ENCODE peak calls at places on chromosomes 4 and X, in nine cellular contexts. Z, C, D, J, U, P, B, M and V are unnamed samples.

GRCh38 chr4:183330841-183331240 is 8.6 kb upstream of the CLDN24 start:
- DNase-seq in U (no peak), Z (no peak), C (no peak), J (no peak), P (no peak), B (no peak), D (no peak), M (no peak), V (no peak)

GRCh38 chrX:103404225-103405008 is 28.1 kb downstream of the BEX3 start:
- DNase-seq in B (peak; percentile 91), M (peak; percentile 50), Z (no peak), U (peak; percentile 15), D (peak; percentile 29), J (peak; percentile 82), C (no peak), P (peak; percentile 62), V (peak; percentile 87)

GRCh38 chr4:7539659-7540058 is 104.9 kb upstream of the PSAPL1 start:
- DNase-seq in M (no peak), Z (peak; percentile 4), U (no peak), D (no peak), P (no peak), J (no peak), B (peak; percentile 4), C (no peak), V (no peak)

GRCh38 chrX:52346462-52347165 is 22.2 kb upstream of the XAGE2 start:
- DNase-seq in C (no peak), Z (no peak), U (no peak), B (no peak), D (no peak), M (no peak), P (no peak), J (no peak), V (no peak)

GRCh38 chr4:158826882-158827281 is 58.1 kb downstream of the FNIP2 start:
- DNase-seq in U (no peak), J (no peak), C (no peak), Z (no peak), M (no peak), P (peak; percentile 86), D (no peak), B (no peak), V (no peak)

GRCh38 chr4:7375427-7375826 is 59.3 kb downstream of the PSAPL1 start:
- DNase-seq in J (no peak), C (no peak), P (no peak), U (no peak), Z (no peak), B (peak; percentile 2), D (no peak), M (no peak), V (no peak)

GRCh38 chr4:123816462-123816861 is 419.9 kb downstream of the SPRY1 start:
- DNase-seq in U (no peak), P (no peak), D (no peak), M (no peak), C (no peak), B (no peak), Z (no peak), J (no peak), V (no peak)

GRCh38 chrX:81215685-81216084 is 13.8 kb downstream of the SH3BGRL start:
- DNase-seq in U (no peak), P (no peak), B (no peak), D (no peak), C (no peak), J (no peak), Z (no peak), M (no peak), V (no peak)

GRCh38 chrX:136310411-136310810 is 9.6 kb downstream of the ADGRG4 start:
- DNase-seq in U (no peak), C (no peak), J (no peak), B (no peak), D (no peak), M (no peak), Z (no peak), P (no peak), V (no peak)

GRCh38 chr4:168560184-168560834 is 63.5 kb downstream of the PALLD start:
- DNase-seq in P (peak; percentile 27), C (no peak), U (no peak), D (no peak), Z (no peak), M (no peak), J (no peak), B (peak; percentile 57), V (no peak)

GRCh38 chr4:176949022-176949421 is 156.3 kb upstream of the VEGFC start:
- DNase-seq in D (no peak), M (no peak), B (peak; percentile 98), Z (no peak), P (no peak), U (no peak), J (no peak), C (no peak), V (no peak)

GRCh38 chr4:101218346-101218745 is 129.0 kb downstream of the PPP3CA start:
- DNase-seq in B (no peak), U (no peak), M (no peak), P (no peak), D (no peak), Z (no peak), C (no peak), J (no peak), V (no peak)

GRCh38 chr4:33411182-33411581 is 2691.0 kb downstream of the PCDH7 start:
- DNase-seq in Z (peak; percentile 67), D (no peak), J (no peak), B (peak; percentile 17), M (no peak), U (no peak), P (no peak), C (no peak), V (no peak)

GRCh38 chrX:3712870-3713224 is 602 bp downstream of the PRKX start:
- DNase-seq in C (no peak), B (no peak), P (peak; percentile 38), J (no peak), M (no peak), Z (peak; percentile 13), U (no peak), D (no peak), V (no peak)

GRCh38 chr4:17647176-17647806 is 32.9 kb downstream of the MED28 start:
- DNase-seq in J (no peak), U (no peak), B (no peak), P (no peak), D (no peak), Z (no peak), C (no peak), M (no peak), V (no peak)

GRCh38 chrX:154444001-154444754 is at the start of gene FAM50A:
- DNase-seq in P (peak; percentile 79), M (peak; percentile 67), Z (peak; percentile 42), C (peak; percentile 51), D (peak; percentile 71), J (peak; percentile 84), U (peak; percentile 75), B (peak; percentile 47), V (no peak)

GRCh38 chr4:23036503-23036902 is 343.8 kb downstream of the GBA3 start:
- DNase-seq in C (no peak), P (no peak), M (no peak), Z (no peak), U (no peak), D (no peak), B (no peak), J (no peak), V (no peak)

GRCh38 chrX:139200346-139200745 is 330.2 kb upstream of the F9 start:
- DNase-seq in D (no peak), J (no peak), M (no peak), Z (no peak), B (no peak), U (no peak), P (no peak), C (no peak), V (no peak)

GRCh38 chrX:114619874-114620273 is 36.0 kb downstream of the HTR2C start:
- DNase-seq in Z (no peak), P (no peak), U (no peak), C (no peak), M (no peak), D (no peak), B (no peak), J (no peak), V (no peak)

GRCh38 chr4:29900336-29900735 is 819.8 kb upstream of the PCDH7 start:
- DNase-seq in C (no peak), Z (no peak), P (no peak), B (peak; percentile 2), D (no peak), J (no peak), U (no peak), M (no peak), V (no peak)

GRCh38 chrX:41066969-41067368 is 18.3 kb upstream of the USP9X start:
- DNase-seq in M (no peak), J (no peak), U (no peak), P (no peak), Z (no peak), C (no peak), D (no peak), B (no peak), V (no peak)

GRCh38 chr4:158282252-158282651 is 72.0 kb downstream of the TMEM144 start:
- DNase-seq in C (no peak), M (no peak), Z (no peak), P (no peak), D (no peak), J (no peak), B (peak; percentile 47), U (no peak), V (no peak)

GRCh38 chrX:54482839-54483593 is 13.0 kb downstream of the FGD1 start:
- DNase-seq in D (no peak), P (peak; percentile 30), J (no peak), C (no peak), B (no peak), U (no peak), Z (no peak), M (no peak), V (no peak)

GRCh38 chrX:68698955-68699354 is 51.5 kb downstream of the STARD8 start:
- DNase-seq in P (no peak), U (no peak), D (no peak), B (no peak), Z (no peak), C (no peak), M (no peak), J (no peak), V (no peak)
- TF ChIP-seq CTCF in P (no peak), U (no peak), D (no peak), B (no peak), Z (no peak), C (no peak), M (no peak), J (no peak), V (no peak)

GRCh38 chr4:140641789-140642439 is 73.2 kb upstream of the UCP1 start:
- DNase-seq in Z (no peak), D (no peak), J (no peak), U (no peak), P (no peak), B (peak; percentile 35), C (no peak), M (peak; percentile 80), V (no peak)
- TF ChIP-seq CTCF in Z (no peak), D (no peak), J (no peak), U (no peak), P (no peak), B (peak; percentile 17), C (no peak), M (no peak), V (no peak)

GRCh38 chrX:149510386-149510785 is 5.3 kb upstream of the IDS start:
- DNase-seq in M (no peak), P (no peak), J (no peak), U (no peak), C (no peak), B (no peak), Z (no peak), D (no peak), V (no peak)
- TF ChIP-seq CTCF in M (no peak), P (no peak), J (no peak), U (no peak), C (no peak), B (peak; percentile 24), Z (no peak), D (no peak), V (no peak)

GRCh38 chrX:57977992-57978391 is 67.7 kb upstream of the ZXDA start:
- DNase-seq in J (no peak), D (no peak), B (no peak), U (no peak), M (no peak), Z (no peak), C (no peak), P (no peak), V (no peak)
- TF ChIP-seq CTCF in J (no peak), D (no peak), B (no peak), U (no peak), M (no peak), Z (no peak), C (no peak), P (no peak), V (no peak)